ENCODE peak calls at places on chromosomes 2 and 18, in seven cellular contexts. One of them, this sample, is unnamed. For H3K4me1, the result is how much of the 10 kb centered on the place peaks cover.

GRCh38 chr18:644395-645004 is 13.0 kb upstream of the TYMS start:
- DNase-seq in thyroid gland: no peak
- DNase-seq in CD4-positive, alpha-beta memory T cell: no peak
- DNase-seq in body of pancreas: no peak
- DNase-seq in mucosa of descending colon: no peak
- DNase-seq in right cardiac atrium: no peak
- DNase-seq in fibroblast of lung: no peak
- DNase-seq in this sample: no peak

GRCh38 chr2:233813236-233814062 is 35.3 kb downstream of the MROH2A start:
- DNase-seq in right cardiac atrium: no peak
- DNase-seq in mucosa of descending colon: no peak
- DNase-seq in CD4-positive, alpha-beta memory T cell: no peak
- DNase-seq in thyroid gland: no peak
- DNase-seq in body of pancreas: no peak
- DNase-seq in fibroblast of lung: no peak
- DNase-seq in this sample: peak

GRCh38 chr18:34978533-34978893 is 62.7 kb upstream of the MAPRE2 start:
- DNase-seq in mucosa of descending colon: no peak
- DNase-seq in right cardiac atrium: no peak
- DNase-seq in body of pancreas: no peak
- DNase-seq in fibroblast of lung: no peak
- DNase-seq in CD4-positive, alpha-beta memory T cell: peak
- DNase-seq in thyroid gland: no peak
- DNase-seq in this sample: no peak

GRCh38 chr18:39448942-39449341 is 1883.3 kb upstream of the CELF4 start:
- DNase-seq in CD4-positive, alpha-beta memory T cell: no peak
- DNase-seq in thyroid gland: no peak
- DNase-seq in mucosa of descending colon: no peak
- DNase-seq in body of pancreas: no peak
- DNase-seq in fibroblast of lung: peak
- DNase-seq in right cardiac atrium: no peak
- DNase-seq in this sample: no peak

GRCh38 chr18:75530548-75531211 is 103.2 kb upstream of the SMIM21 start:
- DNase-seq in body of pancreas: no peak
- DNase-seq in right cardiac atrium: peak
- DNase-seq in fibroblast of lung: peak
- DNase-seq in thyroid gland: no peak
- DNase-seq in mucosa of descending colon: no peak
- DNase-seq in CD4-positive, alpha-beta memory T cell: no peak
- DNase-seq in this sample: no peak

GRCh38 chr2:7742301-7742700 is 825.1 kb downstream of the RNF144A start:
- DNase-seq in body of pancreas: no peak
- DNase-seq in thyroid gland: no peak
- DNase-seq in fibroblast of lung: no peak
- DNase-seq in right cardiac atrium: no peak
- DNase-seq in mucosa of descending colon: no peak
- DNase-seq in CD4-positive, alpha-beta memory T cell: no peak
- DNase-seq in this sample: no peak

GRCh38 chr2:24076849-24077534 is 866 bp upstream of the SF3B6 start:
- DNase-seq in CD4-positive, alpha-beta memory T cell: no peak
- DNase-seq in fibroblast of lung: no peak
- DNase-seq in body of pancreas: no peak
- DNase-seq in right cardiac atrium: no peak
- DNase-seq in thyroid gland: no peak
- DNase-seq in mucosa of descending colon: no peak
- DNase-seq in this sample: no peak

GRCh38 chr2:25349397-25349796 is 7.7 kb upstream of the DNMT3A start:
- DNase-seq in CD4-positive, alpha-beta memory T cell: no peak
- DNase-seq in thyroid gland: no peak
- DNase-seq in body of pancreas: no peak
- DNase-seq in fibroblast of lung: peak
- DNase-seq in right cardiac atrium: no peak
- DNase-seq in mucosa of descending colon: no peak
- DNase-seq in this sample: no peak

GRCh38 chr2:106694960-106695470 is 191.0 kb downstream of the ST6GAL2 start:
- DNase-seq in body of pancreas: no peak
- DNase-seq in thyroid gland: no peak
- DNase-seq in mucosa of descending colon: no peak
- DNase-seq in fibroblast of lung: no peak
- DNase-seq in CD4-positive, alpha-beta memory T cell: no peak
- DNase-seq in right cardiac atrium: no peak
- DNase-seq in this sample: no peak

GRCh38 chr2:26169681-26170414 is 3.0 kb upstream of the GAREM2 start:
- DNase-seq in mucosa of descending colon: no peak
- DNase-seq in body of pancreas: no peak
- DNase-seq in thyroid gland: no peak
- DNase-seq in CD4-positive, alpha-beta memory T cell: no peak
- DNase-seq in fibroblast of lung: no peak
- DNase-seq in right cardiac atrium: no peak
- DNase-seq in this sample: peak

GRCh38 chr2:17719562-17720371 is 33.8 kb downstream of the SMC6 start:
- DNase-seq in fibroblast of lung: peak
- DNase-seq in CD4-positive, alpha-beta memory T cell: peak
- DNase-seq in mucosa of descending colon: no peak
- DNase-seq in body of pancreas: no peak
- DNase-seq in thyroid gland: no peak
- DNase-seq in right cardiac atrium: no peak
- DNase-seq in this sample: no peak

GRCh38 chr2:231900975-231901374 is 25.2 kb downstream of the NPPC start:
- DNase-seq in right cardiac atrium: no peak
- DNase-seq in CD4-positive, alpha-beta memory T cell: no peak
- DNase-seq in thyroid gland: no peak
- DNase-seq in fibroblast of lung: no peak
- DNase-seq in body of pancreas: no peak
- DNase-seq in mucosa of descending colon: no peak
- DNase-seq in this sample: no peak

GRCh38 chr2:127512362-127512761 is 13.9 kb downstream of the IWS1 start:
- DNase-seq in body of pancreas: no peak
- DNase-seq in mucosa of descending colon: no peak
- DNase-seq in right cardiac atrium: no peak
- DNase-seq in fibroblast of lung: no peak
- DNase-seq in CD4-positive, alpha-beta memory T cell: no peak
- DNase-seq in thyroid gland: no peak
- DNase-seq in this sample: no peak

GRCh38 chr2:127514485-127514884 is 11.8 kb downstream of the IWS1 start:
- DNase-seq in thyroid gland: no peak
- DNase-seq in mucosa of descending colon: no peak
- DNase-seq in CD4-positive, alpha-beta memory T cell: no peak
- DNase-seq in fibroblast of lung: no peak
- DNase-seq in body of pancreas: no peak
- DNase-seq in right cardiac atrium: peak
- DNase-seq in this sample: no peak

GRCh38 chr2:127516031-127516430 is 10.3 kb downstream of the IWS1 start:
- DNase-seq in fibroblast of lung: peak
- DNase-seq in right cardiac atrium: peak
- DNase-seq in CD4-positive, alpha-beta memory T cell: no peak
- DNase-seq in body of pancreas: no peak
- DNase-seq in thyroid gland: peak
- DNase-seq in mucosa of descending colon: peak
- DNase-seq in this sample: peak

GRCh38 chr2:127515383-127515915 is 10.8 kb downstream of the IWS1 start:
- DNase-seq in fibroblast of lung: peak
- DNase-seq in CD4-positive, alpha-beta memory T cell: no peak
- DNase-seq in body of pancreas: no peak
- DNase-seq in mucosa of descending colon: no peak
- DNase-seq in thyroid gland: no peak
- DNase-seq in right cardiac atrium: no peak
- DNase-seq in this sample: no peak

GRCh38 chr2:127514076-127514475 is 12.2 kb downstream of the IWS1 start:
- DNase-seq in thyroid gland: no peak
- DNase-seq in body of pancreas: no peak
- DNase-seq in fibroblast of lung: no peak
- DNase-seq in mucosa of descending colon: no peak
- DNase-seq in CD4-positive, alpha-beta memory T cell: no peak
- DNase-seq in right cardiac atrium: no peak
- DNase-seq in this sample: no peak
- H3K4me1 ChIP-seq in thyroid gland: under half
- H3K4me1 ChIP-seq in body of pancreas: under half
- H3K4me1 ChIP-seq in fibroblast of lung: under half
- H3K4me1 ChIP-seq in mucosa of descending colon: under half
- H3K4me1 ChIP-seq in CD4-positive, alpha-beta memory T cell: half or more
- H3K4me1 ChIP-seq in right cardiac atrium: under half
- H3K4me1 ChIP-seq in this sample: under half

GRCh38 chr2:37392428-37392827 is 48.0 kb downstream of the QPCT start:
- DNase-seq in CD4-positive, alpha-beta memory T cell: no peak
- DNase-seq in thyroid gland: no peak
- DNase-seq in fibroblast of lung: no peak
- DNase-seq in right cardiac atrium: no peak
- DNase-seq in body of pancreas: no peak
- DNase-seq in mucosa of descending colon: no peak
- DNase-seq in this sample: no peak

GRCh38 chr2:37397166-37397565 is 52.7 kb downstream of the QPCT start:
- DNase-seq in thyroid gland: no peak
- DNase-seq in body of pancreas: no peak
- DNase-seq in fibroblast of lung: no peak
- DNase-seq in right cardiac atrium: no peak
- DNase-seq in mucosa of descending colon: no peak
- DNase-seq in CD4-positive, alpha-beta memory T cell: no peak
- DNase-seq in this sample: no peak

GRCh38 chr2:37394263-37394662 is 49.8 kb downstream of the QPCT start:
- DNase-seq in fibroblast of lung: no peak
- DNase-seq in thyroid gland: no peak
- DNase-seq in right cardiac atrium: no peak
- DNase-seq in mucosa of descending colon: no peak
- DNase-seq in body of pancreas: no peak
- DNase-seq in CD4-positive, alpha-beta memory T cell: no peak
- DNase-seq in this sample: no peak

GRCh38 chr2:37398990-37399389 is 54.6 kb downstream of the QPCT start:
- DNase-seq in right cardiac atrium: no peak
- DNase-seq in body of pancreas: no peak
- DNase-seq in CD4-positive, alpha-beta memory T cell: no peak
- DNase-seq in mucosa of descending colon: no peak
- DNase-seq in fibroblast of lung: no peak
- DNase-seq in thyroid gland: no peak
- DNase-seq in this sample: no peak

DNA sequence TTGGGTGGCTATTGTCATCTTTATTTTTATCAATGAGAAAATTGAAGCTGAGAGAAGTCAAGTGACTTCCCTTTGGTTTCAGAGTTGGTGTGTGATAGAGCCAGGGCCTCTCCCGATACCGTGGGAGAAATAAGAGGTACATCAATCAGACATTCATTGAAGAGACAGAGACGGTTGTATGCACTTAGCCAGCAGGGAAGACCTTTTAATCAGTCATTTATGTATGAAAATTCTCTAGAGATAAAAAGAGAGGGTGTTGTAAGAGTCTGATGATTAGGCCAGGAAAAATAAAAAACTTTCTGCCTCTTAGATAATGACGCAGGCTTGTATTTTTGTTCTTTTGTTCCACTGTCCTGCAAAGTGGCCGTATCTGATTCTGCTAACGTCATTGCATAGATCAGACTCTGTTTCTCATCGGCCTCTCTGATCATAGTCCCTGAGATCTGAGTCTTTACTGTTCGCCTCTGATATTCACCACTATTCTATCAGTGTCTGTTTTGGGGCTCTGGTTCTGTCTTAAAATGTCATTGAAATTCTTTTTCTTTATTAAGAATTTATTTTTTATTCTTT is 50.6 kb downstream of the QPCT start:
- DNase-seq in right cardiac atrium: no peak
- DNase-seq in body of pancreas: no peak
- DNase-seq in thyroid gland: no peak
- DNase-seq in fibroblast of lung: no peak
- DNase-seq in CD4-positive, alpha-beta memory T cell: no peak
- DNase-seq in mucosa of descending colon: no peak
- DNase-seq in this sample: no peak
- H3K4me1 ChIP-seq in right cardiac atrium: under half
- H3K4me1 ChIP-seq in body of pancreas: under half
- H3K4me1 ChIP-seq in thyroid gland: under half
- H3K4me1 ChIP-seq in fibroblast of lung: under half
- H3K4me1 ChIP-seq in CD4-positive, alpha-beta memory T cell: under half
- H3K4me1 ChIP-seq in mucosa of descending colon: under half
- H3K4me1 ChIP-seq in this sample: under half

DNA sequence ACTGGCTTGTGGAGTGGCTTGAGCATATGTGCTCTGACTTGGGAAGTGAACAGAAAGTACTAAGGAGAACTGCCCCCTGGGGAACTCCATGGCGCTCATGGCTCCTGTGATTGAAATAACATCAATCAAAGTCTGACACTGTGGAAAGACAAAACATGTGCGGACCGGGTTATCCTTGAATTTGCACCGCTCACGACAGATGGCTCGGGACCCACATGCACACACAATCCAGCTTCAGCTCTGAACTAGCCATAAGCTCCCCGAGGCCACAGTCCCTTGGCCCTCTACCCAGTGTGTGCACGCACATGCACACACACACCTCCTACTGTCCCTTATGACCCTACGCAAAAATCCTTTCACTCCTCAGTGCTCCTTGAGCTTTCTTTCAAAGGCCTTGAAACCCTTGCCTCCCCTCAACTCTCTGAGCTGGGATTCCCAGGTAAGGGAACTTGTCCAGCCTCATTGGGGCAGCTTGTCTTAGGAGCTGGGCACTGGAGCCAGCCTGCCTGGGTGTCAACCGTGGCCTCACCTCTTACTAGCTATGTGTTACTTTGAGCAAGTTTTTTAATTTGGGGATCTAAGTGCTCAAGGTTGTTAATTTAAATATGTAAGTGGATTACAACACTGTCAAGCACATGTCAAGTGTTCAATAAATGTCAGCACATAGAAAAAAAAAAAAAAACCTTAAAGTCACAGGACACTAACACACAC is 43.6 kb downstream of the MRPS5 start:
- DNase-seq in mucosa of descending colon: no peak
- DNase-seq in fibroblast of lung: no peak
- DNase-seq in CD4-positive, alpha-beta memory T cell: no peak
- DNase-seq in body of pancreas: no peak
- DNase-seq in thyroid gland: no peak
- DNase-seq in right cardiac atrium: no peak
- DNase-seq in this sample: no peak
- H3K4me1 ChIP-seq in mucosa of descending colon: under half
- H3K4me1 ChIP-seq in fibroblast of lung: under half
- H3K4me1 ChIP-seq in CD4-positive, alpha-beta memory T cell: half or more
- H3K4me1 ChIP-seq in body of pancreas: under half
- H3K4me1 ChIP-seq in thyroid gland: under half
- H3K4me1 ChIP-seq in right cardiac atrium: under half
- H3K4me1 ChIP-seq in this sample: under half

GRCh38 chr2:144430722-144431163 is 89.2 kb downstream of the ZEB2 start:
- DNase-seq in thyroid gland: peak
- DNase-seq in body of pancreas: no peak
- DNase-seq in fibroblast of lung: peak
- DNase-seq in right cardiac atrium: no peak
- DNase-seq in CD4-positive, alpha-beta memory T cell: no peak
- DNase-seq in mucosa of descending colon: no peak
- DNase-seq in this sample: no peak

GRCh38 chr2:144432921-144433320 is 87.0 kb downstream of the ZEB2 start:
- DNase-seq in CD4-positive, alpha-beta memory T cell: no peak
- DNase-seq in mucosa of descending colon: no peak
- DNase-seq in body of pancreas: no peak
- DNase-seq in thyroid gland: no peak
- DNase-seq in right cardiac atrium: no peak
- DNase-seq in fibroblast of lung: no peak
- DNase-seq in this sample: no peak

GRCh38 chr2:144429396-144430112 is 90.4 kb downstream of the ZEB2 start:
- DNase-seq in body of pancreas: no peak
- DNase-seq in right cardiac atrium: no peak
- DNase-seq in mucosa of descending colon: no peak
- DNase-seq in thyroid gland: no peak
- DNase-seq in CD4-positive, alpha-beta memory T cell: no peak
- DNase-seq in fibroblast of lung: no peak
- DNase-seq in this sample: no peak

GRCh38 chr2:144431384-144431783 is 88.5 kb downstream of the ZEB2 start:
- DNase-seq in body of pancreas: no peak
- DNase-seq in right cardiac atrium: no peak
- DNase-seq in thyroid gland: peak
- DNase-seq in CD4-positive, alpha-beta memory T cell: no peak
- DNase-seq in mucosa of descending colon: no peak
- DNase-seq in fibroblast of lung: no peak
- DNase-seq in this sample: no peak

GRCh38 chr2:144432014-144432413 is 87.9 kb downstream of the ZEB2 start:
- DNase-seq in mucosa of descending colon: no peak
- DNase-seq in thyroid gland: no peak
- DNase-seq in CD4-positive, alpha-beta memory T cell: no peak
- DNase-seq in fibroblast of lung: no peak
- DNase-seq in right cardiac atrium: no peak
- DNase-seq in body of pancreas: no peak
- DNase-seq in this sample: no peak
- H3K4me1 ChIP-seq in mucosa of descending colon: under half
- H3K4me1 ChIP-seq in thyroid gland: under half
- H3K4me1 ChIP-seq in CD4-positive, alpha-beta memory T cell: under half
- H3K4me1 ChIP-seq in fibroblast of lung: under half
- H3K4me1 ChIP-seq in right cardiac atrium: under half
- H3K4me1 ChIP-seq in body of pancreas: under half
- H3K4me1 ChIP-seq in this sample: under half

This sample was measured in upper lobe of right lung.